ENCODE peak calls at places on chromosomes 2 and 18, in five cellular contexts. Q, B, P, A and V are unnamed samples.

GRCh38 chr18:57780318-57781127 is 22.6 kb downstream of the ATP8B1 start:
- DNase-seq in Q (peak), B (peak), P (no peak), A (no peak), V (peak)

GRCh38 chr2:160387558-160388262 is 105.9 kb downstream of the RBMS1 start:
- DNase-seq in Q (peak), B (no peak), P (no peak), A (peak), V (no peak)

GRCh38 chr2:234278556-234279286 is 218.2 kb downstream of the ARL4C start:
- DNase-seq in Q (no peak), B (no peak), P (peak), A (no peak), V (no peak)

GRCh38 chr18:44564922-44565321 is 115.8 kb upstream of the SETBP1 start:
- DNase-seq in Q (peak), B (no peak), P (no peak), A (no peak), V (no peak)

GRCh38 chr2:58976374-58977055 is 735.4 kb upstream of the FANCL start:
- DNase-seq in Q (no peak), B (no peak), P (no peak), A (no peak), V (no peak)

GRCh38 chr2:46264447-46264846 is 32.8 kb upstream of the EPAS1 start:
- DNase-seq in Q (no peak), B (no peak), P (no peak), A (no peak), V (no peak)

GRCh38 chr2:181393472-181393871 is 63.7 kb upstream of the ITGA4 start:
- DNase-seq in Q (peak), B (no peak), P (no peak), A (no peak), V (peak)

GRCh38 chr18:36047521-36047920 is 19.8 kb downstream of the RPRD1A start:
- DNase-seq in Q (no peak), B (no peak), P (no peak), A (no peak), V (no peak)

GRCh38 chr2:127107622-127107999 is 657 bp upstream of the BIN1 start:
- DNase-seq in Q (no peak), B (peak), P (no peak), A (peak), V (no peak)

GRCh38 chr2:201447116-201447515 is 4.1 kb downstream of the TRAK2 start:
- DNase-seq in Q (no peak), B (no peak), P (peak), A (no peak), V (no peak)

GRCh38 chr2:14944562-14945346 is 312.2 kb downstream of the LRATD1 start:
- DNase-seq in Q (peak), B (peak), P (no peak), A (no peak), V (peak)

GRCh38 chr2:3628241-3628679 is 29.7 kb upstream of the ALLC start:
- DNase-seq in Q (no peak), B (no peak), P (no peak), A (no peak), V (no peak)

GRCh38 chr2:68491582-68491981 is 24.2 kb downstream of the APLF start:
- DNase-seq in Q (no peak), B (no peak), P (no peak), A (no peak), V (no peak)

GRCh38 chr18:48333563-48333962 is 75.6 kb downstream of the ZBTB7C start:
- DNase-seq in Q (no peak), B (no peak), P (no peak), A (no peak), V (no peak)

GRCh38 chr2:142756430-142756829 is 121.0 kb upstream of the KYNU start:
- DNase-seq in Q (peak), B (no peak), P (no peak), A (no peak), V (no peak)

GRCh38 chr18:9766076-9766481 is 58.0 kb downstream of the RAB31 start:
- DNase-seq in Q (no peak), B (peak), P (no peak), A (no peak), V (no peak)

GRCh38 chr2:148042219-148042618 is 21.3 kb downstream of the MBD5 start:
- DNase-seq in Q (no peak), B (no peak), P (no peak), A (no peak), V (no peak)

GRCh38 chr2:99600929-99601680 is 111.3 kb upstream of the REV1 start:
- DNase-seq in Q (no peak), B (no peak), P (no peak), A (no peak), V (no peak)

GRCh38 chr2:144378551-144378950 is 141.4 kb downstream of the ZEB2 start:
- DNase-seq in Q (peak), B (no peak), P (no peak), A (no peak), V (no peak)

GRCh38 chr2:73528688-73529087 is 113.5 kb downstream of the NAT8 start:
- DNase-seq in Q (no peak), B (no peak), P (no peak), A (no peak), V (no peak)

GRCh38 chr2:236055471-236055870 is 112.7 kb downstream of the GBX2 start:
- DNase-seq in Q (no peak), B (no peak), P (no peak), A (no peak), V (no peak)

GRCh38 chr18:10032331-10032979 is 118.6 kb downstream of the VAPA start:
- DNase-seq in Q (no peak), B (no peak), P (no peak), A (no peak), V (no peak)

GRCh38 chr2:175036582-175037018 is 31.4 kb upstream of the CHN1 start:
- DNase-seq in Q (peak), B (peak), P (peak), A (no peak), V (peak)

GRCh38 chr2:157523270-157524059 is 79.6 kb upstream of the CYTIP start:
- DNase-seq in Q (no peak), B (no peak), P (no peak), A (no peak), V (no peak)

GRCh38 chr18:38940863-38941531 is 1375.4 kb upstream of the CELF4 start:
- DNase-seq in Q (peak), B (no peak), P (peak), A (no peak), V (no peak)

GRCh38 chr18:22542400-22542835 is 124.7 kb upstream of the CTAGE1 start:
- DNase-seq in Q (peak), B (no peak), P (no peak), A (no peak), V (no peak)